ENCODE peak calls at places on chromosomes 2 and 18, in four cellular contexts. One of them, this sample, is unnamed.

GRCh38 chr2:25853038-25853638 is 25.1 kb downstream of the ASXL2 start:
- DNase-seq in IMR-90: no peak
- DNase-seq in left ventricle myocardium inferior: no peak
- DNase-seq in PC-9: no peak
- DNase-seq in this sample: no peak

GRCh38 chr2:207892676-207893402 is 123.1 kb upstream of the FZD5 start:
- DNase-seq in left ventricle myocardium inferior: no peak
- DNase-seq in PC-9: no peak
- DNase-seq in IMR-90: no peak
- DNase-seq in this sample: no peak

GRCh38 chr2:99957724-99958123 is 184.7 kb downstream of the AFF3 start:
- DNase-seq in PC-9: no peak
- DNase-seq in IMR-90: peak; percentile 44
- DNase-seq in left ventricle myocardium inferior: no peak
- DNase-seq in this sample: no peak

GRCh38 chr2:71070294-71071025 is 2.0 kb downstream of the NAGK start:
- DNase-seq in PC-9: no peak
- DNase-seq in left ventricle myocardium inferior: no peak
- DNase-seq in IMR-90: peak; percentile 37
- DNase-seq in this sample: no peak

GRCh38 chr18:59628995-59629394 is 68.2 kb downstream of the CCBE1 start:
- DNase-seq in left ventricle myocardium inferior: no peak
- DNase-seq in IMR-90: peak; percentile 45
- DNase-seq in PC-9: no peak
- DNase-seq in this sample: no peak

GRCh38 chr2:127185093-127185492 is 35.0 kb downstream of the CYP27C1 start:
- DNase-seq in PC-9: no peak
- DNase-seq in IMR-90: no peak
- DNase-seq in left ventricle myocardium inferior: no peak
- DNase-seq in this sample: no peak

GRCh38 chr2:80022018-80022417 is 282.5 kb downstream of the LRRTM1 start:
- DNase-seq in IMR-90: no peak
- DNase-seq in left ventricle myocardium inferior: no peak
- DNase-seq in PC-9: no peak
- DNase-seq in this sample: no peak

GRCh38 chr18:30971338-30971956 is 71.1 kb downstream of the DSC3 start:
- DNase-seq in left ventricle myocardium inferior: no peak
- DNase-seq in PC-9: no peak
- DNase-seq in IMR-90: peak; percentile 11
- DNase-seq in this sample: no peak

GRCh38 chr2:128321784-128322650 is 3.3 kb upstream of the HS6ST1 start:
- DNase-seq in PC-9: peak; percentile 85
- DNase-seq in IMR-90: peak; percentile 75
- DNase-seq in left ventricle myocardium inferior: peak; percentile 88
- DNase-seq in this sample: no peak

GRCh38 chr18:51361130-51361860 is 163.8 kb upstream of the MEX3C start:
- DNase-seq in left ventricle myocardium inferior: no peak
- DNase-seq in PC-9: no peak
- DNase-seq in IMR-90: no peak
- DNase-seq in this sample: no peak

GRCh38 chr18:7980661-7981060 is 413.5 kb downstream of the PTPRM start:
- DNase-seq in left ventricle myocardium inferior: no peak
- DNase-seq in PC-9: no peak
- DNase-seq in IMR-90: no peak
- DNase-seq in this sample: no peak

GRCh38 chr18:74376523-74376922 is 60.9 kb downstream of the C18orf63 start:
- DNase-seq in IMR-90: no peak
- DNase-seq in PC-9: no peak
- DNase-seq in left ventricle myocardium inferior: no peak
- DNase-seq in this sample: no peak

GRCh38 chr2:47536696-47537095 is 133.7 kb downstream of the MSH2 start:
- DNase-seq in left ventricle myocardium inferior: no peak
- DNase-seq in IMR-90: no peak
- DNase-seq in PC-9: no peak
- DNase-seq in this sample: no peak

GRCh38 chr2:230974096-230974913 is 21.6 kb upstream of the SPATA3 start:
- DNase-seq in left ventricle myocardium inferior: no peak
- DNase-seq in IMR-90: peak; percentile 59
- DNase-seq in PC-9: no peak
- DNase-seq in this sample: no peak

GRCh38 chr18:76897257-76897656 is 74.9 kb downstream of the ZNF236 start:
- DNase-seq in left ventricle myocardium inferior: no peak
- DNase-seq in PC-9: no peak
- DNase-seq in IMR-90: no peak
- DNase-seq in this sample: no peak

GRCh38 chr2:233116946-233117345 is 56.8 kb downstream of the INPP5D start:
- DNase-seq in left ventricle myocardium inferior: no peak
- DNase-seq in PC-9: no peak
- DNase-seq in IMR-90: no peak
- DNase-seq in this sample: no peak

GRCh38 chr2:58609306-58609705 is 368.2 kb upstream of the FANCL start:
- DNase-seq in left ventricle myocardium inferior: no peak
- DNase-seq in IMR-90: no peak
- DNase-seq in PC-9: no peak
- DNase-seq in this sample: no peak

GRCh38 chr2:241895732-241896641 is 26.5 kb downstream of the RTP5 start:
- DNase-seq in IMR-90: peak; percentile 30
- DNase-seq in PC-9: no peak
- DNase-seq in left ventricle myocardium inferior: no peak
- DNase-seq in this sample: peak; percentile 52

GRCh38 chr2:156466739-156467405 is 30.7 kb downstream of the GPD2 start:
- DNase-seq in left ventricle myocardium inferior: peak; percentile 37
- DNase-seq in IMR-90: peak; percentile 50
- DNase-seq in PC-9: peak; percentile 27
- DNase-seq in this sample: no peak

GRCh38 chr2:106771811-106772210 is 114.2 kb downstream of the ST6GAL2 start:
- DNase-seq in IMR-90: no peak
- DNase-seq in PC-9: no peak
- DNase-seq in left ventricle myocardium inferior: no peak
- DNase-seq in this sample: no peak

GRCh38 chr18:60413944-60414547 is 41.5 kb upstream of the MC4R start:
- DNase-seq in left ventricle myocardium inferior: no peak
- DNase-seq in IMR-90: peak; percentile 7
- DNase-seq in PC-9: peak; percentile 3
- DNase-seq in this sample: no peak

GRCh38 chr2:11705063-11705462 is 35.1 kb upstream of the NTSR2 start:
- DNase-seq in PC-9: no peak
- DNase-seq in IMR-90: no peak
- DNase-seq in left ventricle myocardium inferior: no peak
- DNase-seq in this sample: no peak

GRCh38 chr2:41966920-41967319 is 80.9 kb upstream of the PKDCC start:
- DNase-seq in left ventricle myocardium inferior: no peak
- DNase-seq in IMR-90: no peak
- DNase-seq in PC-9: no peak
- DNase-seq in this sample: no peak

GRCh38 chr18:69853061-69853460 is 94.6 kb downstream of the CD226 start:
- DNase-seq in IMR-90: peak; percentile 42
- DNase-seq in left ventricle myocardium inferior: no peak
- DNase-seq in PC-9: no peak
- DNase-seq in this sample: no peak

GRCh38 chr2:115678129-115678528 is 1235.7 kb downstream of the DPP10 start:
- DNase-seq in left ventricle myocardium inferior: no peak
- DNase-seq in PC-9: no peak
- DNase-seq in IMR-90: no peak
- DNase-seq in this sample: no peak

GRCh38 chr2:156803243-156803642 is 367.1 kb downstream of the GPD2 start:
- DNase-seq in PC-9: peak; percentile 14
- DNase-seq in IMR-90: no peak
- DNase-seq in left ventricle myocardium inferior: no peak
- DNase-seq in this sample: no peak

GRCh38 chr2:28658369-28658768 is 93.3 kb upstream of the PPP1CB start:
- DNase-seq in PC-9: no peak
- DNase-seq in IMR-90: peak; percentile 86
- DNase-seq in left ventricle myocardium inferior: no peak
- DNase-seq in this sample: no peak

GRCh38 chr2:45121236-45121927 is 112.1 kb upstream of the SIX2 start:
- DNase-seq in left ventricle myocardium inferior: no peak
- DNase-seq in IMR-90: no peak
- DNase-seq in PC-9: no peak
- DNase-seq in this sample: no peak
- H3K9me3 ChIP-seq in left ventricle myocardium inferior: no peaks in the 10 kb centered on the region
- H3K9me3 ChIP-seq in IMR-90: no peaks in the 10 kb centered on the region
- H3K9me3 ChIP-seq in PC-9: no peaks in the 10 kb centered on the region
- H3K9me3 ChIP-seq in this sample: no peaks in the 10 kb centered on the region

DNA sequence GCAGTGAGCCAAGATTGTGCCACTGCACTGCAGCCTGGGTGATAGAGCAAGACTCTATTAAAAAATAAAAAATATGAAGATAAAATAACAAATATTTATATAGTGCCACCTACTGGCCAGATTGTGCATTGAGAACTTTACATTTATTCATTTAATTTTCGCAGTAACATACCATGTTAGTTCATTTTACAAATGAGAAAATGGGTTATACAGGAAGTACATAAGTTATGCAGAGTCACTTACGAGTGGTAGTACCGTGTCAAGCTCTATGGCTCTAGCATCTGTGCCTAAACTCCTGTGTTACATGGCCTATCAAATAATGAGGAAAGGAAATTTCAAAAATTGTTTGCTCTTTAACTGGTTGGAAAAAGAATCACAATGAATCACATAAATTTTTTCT is 27.9 kb downstream of the RIF1 start:
- DNase-seq in PC-9: no peak
- DNase-seq in left ventricle myocardium inferior: no peak
- DNase-seq in IMR-90: peak; percentile 18
- DNase-seq in this sample: no peak
- H3K4me3 ChIP-seq in PC-9: no peak overlapping the region
- H3K4me3 ChIP-seq in left ventricle myocardium inferior: no peak overlapping the region
- H3K4me3 ChIP-seq in IMR-90: no peak overlapping the region
- H3K4me3 ChIP-seq in this sample: no peak overlapping the region

GRCh38 chr2:88684519-88684918 is 7.0 kb upstream of the RPIA start:
- DNase-seq in PC-9: no peak
- DNase-seq in IMR-90: no peak
- DNase-seq in left ventricle myocardium inferior: no peak
- DNase-seq in this sample: no peak
- H3K9me3 ChIP-seq in PC-9: peaks cover 6% of the 10 kb centered on the region
- H3K9me3 ChIP-seq in IMR-90: peaks cover 7% of the 10 kb centered on the region
- H3K9me3 ChIP-seq in left ventricle myocardium inferior: peaks cover 12% of the 10 kb centered on the region
- H3K9me3 ChIP-seq in this sample: no peaks in the 10 kb centered on the region

GRCh38 chr18:48539406-48540328 is 836 bp downstream of the CTIF start:
- DNase-seq in left ventricle myocardium inferior: peak; percentile 34
- DNase-seq in PC-9: no peak
- DNase-seq in IMR-90: peak; percentile 59
- DNase-seq in this sample: no peak

GRCh38 chr18:48536516-48536915 is 2.3 kb upstream of the CTIF start:
- DNase-seq in left ventricle myocardium inferior: no peak
- DNase-seq in PC-9: no peak
- DNase-seq in IMR-90: no peak
- DNase-seq in this sample: no peak

GRCh38 chr18:48541026-48541746 is 2.4 kb downstream of the CTIF start:
- DNase-seq in left ventricle myocardium inferior: peak; percentile 83
- DNase-seq in PC-9: peak; percentile 47
- DNase-seq in IMR-90: peak; percentile 75
- DNase-seq in this sample: no peak

GRCh38 chr18:48540329-48541025 is 1.6 kb downstream of the CTIF start:
- DNase-seq in left ventricle myocardium inferior: peak; percentile 72
- DNase-seq in PC-9: peak; percentile 41
- DNase-seq in IMR-90: peak; percentile 58
- DNase-seq in this sample: no peak

DNA sequence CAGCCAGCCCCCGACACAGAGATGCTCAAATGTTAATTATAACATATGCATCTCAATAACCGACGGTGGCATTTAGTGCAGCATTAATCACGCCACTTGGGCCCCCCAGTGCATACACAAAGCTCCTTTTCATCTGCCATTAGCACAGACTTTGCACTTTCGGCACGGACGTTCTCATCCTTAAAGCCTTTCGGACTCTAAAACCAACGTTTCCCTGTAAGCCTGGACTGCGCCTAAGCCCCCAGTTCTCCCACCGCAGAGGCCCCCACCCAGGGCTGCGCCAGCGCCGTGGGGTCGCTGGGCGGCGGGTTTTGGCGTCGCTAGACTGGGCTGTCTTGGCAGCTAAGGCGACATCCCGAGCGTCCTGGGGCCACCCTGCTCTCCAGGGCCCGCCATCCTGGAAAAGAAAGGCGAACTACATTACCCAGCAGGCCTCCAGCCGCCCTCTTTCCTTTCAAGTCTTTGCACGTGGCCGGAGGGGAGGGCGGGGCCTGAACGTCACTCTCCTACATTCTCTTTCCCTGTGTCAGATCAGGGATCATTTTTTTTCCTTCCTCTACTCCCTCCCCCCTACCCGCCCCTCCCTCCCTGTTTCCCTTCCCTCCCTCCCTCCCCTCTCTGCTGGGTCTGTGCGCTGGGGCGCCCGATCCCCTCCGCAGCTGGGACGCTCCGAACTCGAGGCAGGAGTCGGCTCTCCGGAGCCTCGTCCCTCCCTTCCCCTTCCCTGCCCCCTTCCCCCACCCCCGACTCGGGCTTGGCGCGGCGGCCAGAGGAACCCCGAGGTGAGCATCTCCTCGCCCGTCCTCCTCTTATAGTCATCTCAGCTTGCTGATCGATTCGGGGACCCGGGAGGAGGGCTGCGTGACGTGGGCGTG is at the start of gene CTIF:
- DNase-seq in PC-9: peak; percentile 89
- DNase-seq in left ventricle myocardium inferior: peak; percentile 97
- DNase-seq in IMR-90: peak; percentile 96
- DNase-seq in this sample: peak; percentile 85
- H3K4me3 ChIP-seq in PC-9: peak within 1 kb of the TSS; percentile 97
- H3K4me3 ChIP-seq in left ventricle myocardium inferior: peak within 1 kb of the TSS; percentile 97
- H3K4me3 ChIP-seq in IMR-90: peak within 1 kb of the TSS; percentile 96
- H3K4me3 ChIP-seq in this sample: peak within 1 kb of the TSS; percentile 83

This sample was measured in keratinocyte.